ENCODE peak calls at places on chromosome 1, in seven cellular contexts. One of them, this sample, is unnamed. For H3K36me3, the result is how much of the 10 kb centered on the place peaks cover.

GRCh38 chr1:13956386-13956785 is 256.4 kb downstream of the PRDM2 start:
- DNase-seq in mammary epithelial cell: no peak
- DNase-seq in GM06990: no peak
- DNase-seq in transverse colon: no peak
- DNase-seq in CD8-positive, alpha-beta T cell: no peak
- DNase-seq in GM23248: peak
- DNase-seq in left lung: no peak
- DNase-seq in this sample: no peak

GRCh38 chr1:19591482-19592093 is 52.5 kb upstream of the NBL1 start:
- DNase-seq in mammary epithelial cell: no peak
- DNase-seq in GM06990: no peak
- DNase-seq in transverse colon: no peak
- DNase-seq in CD8-positive, alpha-beta T cell: no peak
- DNase-seq in GM23248: no peak
- DNase-seq in left lung: no peak
- DNase-seq in this sample: no peak

GRCh38 chr1:45326627-45327591 is at the start of gene HPDL:
- DNase-seq in mammary epithelial cell: no peak
- DNase-seq in GM06990: peak
- DNase-seq in transverse colon: peak
- DNase-seq in CD8-positive, alpha-beta T cell: peak
- DNase-seq in GM23248: peak
- DNase-seq in left lung: peak
- DNase-seq in this sample: peak

GRCh38 chr1:7899741-7900140 is 40.9 kb downstream of the TNFRSF9 start:
- DNase-seq in mammary epithelial cell: peak
- DNase-seq in GM06990: no peak
- DNase-seq in transverse colon: no peak
- DNase-seq in CD8-positive, alpha-beta T cell: no peak
- DNase-seq in GM23248: peak
- DNase-seq in left lung: no peak
- DNase-seq in this sample: peak

GRCh38 chr1:110746644-110747259 is 72.0 kb upstream of the KCNA3 start:
- DNase-seq in mammary epithelial cell: peak
- DNase-seq in GM06990: no peak
- DNase-seq in transverse colon: peak
- DNase-seq in CD8-positive, alpha-beta T cell: peak
- DNase-seq in GM23248: peak
- DNase-seq in left lung: peak
- DNase-seq in this sample: peak

GRCh38 chr1:96508226-96508625 is 213.4 kb upstream of the PTBP2 start:
- DNase-seq in mammary epithelial cell: no peak
- DNase-seq in GM06990: no peak
- DNase-seq in transverse colon: no peak
- DNase-seq in CD8-positive, alpha-beta T cell: no peak
- DNase-seq in GM23248: no peak
- DNase-seq in left lung: no peak
- DNase-seq in this sample: no peak

GRCh38 chr1:226100436-226101347 is 38.2 kb downstream of the H3-3A start:
- DNase-seq in mammary epithelial cell: no peak
- DNase-seq in GM06990: no peak
- DNase-seq in transverse colon: peak
- DNase-seq in CD8-positive, alpha-beta T cell: peak
- DNase-seq in GM23248: peak
- DNase-seq in left lung: no peak
- DNase-seq in this sample: peak

GRCh38 chr1:183548136-183548535 is 42.1 kb downstream of the NCF2 start:
- DNase-seq in mammary epithelial cell: no peak
- DNase-seq in GM06990: no peak
- DNase-seq in transverse colon: no peak
- DNase-seq in CD8-positive, alpha-beta T cell: no peak
- DNase-seq in GM23248: no peak
- DNase-seq in left lung: no peak
- DNase-seq in this sample: no peak

GRCh38 chr1:151733126-151733525 is 11.8 kb downstream of the RIIAD1 start:
- DNase-seq in mammary epithelial cell: no peak
- DNase-seq in GM06990: no peak
- DNase-seq in transverse colon: no peak
- DNase-seq in CD8-positive, alpha-beta T cell: no peak
- DNase-seq in GM23248: no peak
- DNase-seq in left lung: no peak
- DNase-seq in this sample: no peak

GRCh38 chr1:173421266-173421665 is 55.9 kb upstream of the PRDX6 start:
- DNase-seq in mammary epithelial cell: no peak
- DNase-seq in GM06990: no peak
- DNase-seq in transverse colon: no peak
- DNase-seq in CD8-positive, alpha-beta T cell: no peak
- DNase-seq in GM23248: no peak
- DNase-seq in left lung: no peak
- DNase-seq in this sample: no peak

GRCh38 chr1:25996966-25997758 is 701 bp downstream of the PAFAH2 start:
- DNase-seq in mammary epithelial cell: peak
- DNase-seq in GM06990: peak
- DNase-seq in transverse colon: peak
- DNase-seq in CD8-positive, alpha-beta T cell: no peak
- DNase-seq in GM23248: peak
- DNase-seq in left lung: no peak
- DNase-seq in this sample: peak

GRCh38 chr1:115908565-115909334 is 67.6 kb upstream of the SLC22A15 start:
- DNase-seq in mammary epithelial cell: peak
- DNase-seq in GM06990: no peak
- DNase-seq in transverse colon: no peak
- DNase-seq in CD8-positive, alpha-beta T cell: no peak
- DNase-seq in GM23248: no peak
- DNase-seq in left lung: no peak
- DNase-seq in this sample: no peak

GRCh38 chr1:248696261-248696660 is 6.3 kb downstream of the OR14I1 start:
- DNase-seq in mammary epithelial cell: no peak
- DNase-seq in GM06990: no peak
- DNase-seq in transverse colon: peak
- DNase-seq in CD8-positive, alpha-beta T cell: no peak
- DNase-seq in GM23248: peak
- DNase-seq in left lung: no peak
- DNase-seq in this sample: no peak
- H3K4me3 ChIP-seq in mammary epithelial cell: no peak
- H3K4me3 ChIP-seq in GM06990: no peak
- H3K4me3 ChIP-seq in transverse colon: no peak
- H3K4me3 ChIP-seq in CD8-positive, alpha-beta T cell: no peak
- H3K4me3 ChIP-seq in GM23248: no peak
- H3K4me3 ChIP-seq in left lung: no peak
- H3K4me3 ChIP-seq in this sample: no peak

GRCh38 chr1:201958348-201958747 is 3.0 kb downstream of the TIMM17A start:
- DNase-seq in mammary epithelial cell: no peak
- DNase-seq in GM06990: no peak
- DNase-seq in transverse colon: no peak
- DNase-seq in CD8-positive, alpha-beta T cell: no peak
- DNase-seq in GM23248: no peak
- DNase-seq in left lung: no peak
- DNase-seq in this sample: no peak
- H3K36me3 ChIP-seq in mammary epithelial cell: under half
- H3K36me3 ChIP-seq in GM06990: under half
- H3K36me3 ChIP-seq in transverse colon: under half
- H3K36me3 ChIP-seq in CD8-positive, alpha-beta T cell: under half
- H3K36me3 ChIP-seq in GM23248: under half
- H3K36me3 ChIP-seq in left lung: under half
- H3K36me3 ChIP-seq in this sample: half or more

GRCh38 chr1:16958475-16958874 is 21.9 kb downstream of the MFAP2 start:
- DNase-seq in mammary epithelial cell: no peak
- DNase-seq in GM06990: no peak
- DNase-seq in transverse colon: no peak
- DNase-seq in CD8-positive, alpha-beta T cell: no peak
- DNase-seq in GM23248: no peak
- DNase-seq in left lung: no peak
- DNase-seq in this sample: no peak
- H3K4me3 ChIP-seq in mammary epithelial cell: no peak
- H3K4me3 ChIP-seq in GM06990: no peak
- H3K4me3 ChIP-seq in transverse colon: no peak
- H3K4me3 ChIP-seq in CD8-positive, alpha-beta T cell: no peak
- H3K4me3 ChIP-seq in GM23248: no peak
- H3K4me3 ChIP-seq in left lung: no peak
- H3K4me3 ChIP-seq in this sample: no peak

DNA sequence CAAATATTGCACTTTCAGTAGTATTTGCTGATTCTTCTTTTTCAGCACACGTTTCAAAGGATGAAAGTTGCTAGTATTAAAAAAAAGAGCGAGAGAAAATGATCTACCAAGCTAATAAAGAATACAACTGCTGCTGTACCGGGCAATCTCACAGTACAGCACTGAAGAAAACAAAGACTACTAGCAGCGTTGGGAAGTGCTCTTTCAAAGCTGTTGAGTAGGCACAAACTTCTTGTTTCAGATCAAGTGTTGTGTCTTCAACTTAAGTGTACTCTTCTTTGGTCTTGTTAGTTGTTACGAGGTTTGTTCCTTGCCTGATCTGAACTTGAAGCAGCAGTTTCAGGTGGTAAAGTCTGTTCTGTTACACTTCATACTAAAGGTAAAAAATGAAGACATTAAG is 7.9 kb downstream of the CSDE1 start:
- DNase-seq in mammary epithelial cell: no peak
- DNase-seq in GM06990: no peak
- DNase-seq in transverse colon: no peak
- DNase-seq in CD8-positive, alpha-beta T cell: no peak
- DNase-seq in GM23248: no peak
- DNase-seq in left lung: no peak
- DNase-seq in this sample: no peak
- H3K36me3 ChIP-seq in mammary epithelial cell: under half
- H3K36me3 ChIP-seq in GM06990: under half
- H3K36me3 ChIP-seq in transverse colon: under half
- H3K36me3 ChIP-seq in CD8-positive, alpha-beta T cell: under half
- H3K36me3 ChIP-seq in GM23248: under half
- H3K36me3 ChIP-seq in left lung: under half
- H3K36me3 ChIP-seq in this sample: under half

DNA sequence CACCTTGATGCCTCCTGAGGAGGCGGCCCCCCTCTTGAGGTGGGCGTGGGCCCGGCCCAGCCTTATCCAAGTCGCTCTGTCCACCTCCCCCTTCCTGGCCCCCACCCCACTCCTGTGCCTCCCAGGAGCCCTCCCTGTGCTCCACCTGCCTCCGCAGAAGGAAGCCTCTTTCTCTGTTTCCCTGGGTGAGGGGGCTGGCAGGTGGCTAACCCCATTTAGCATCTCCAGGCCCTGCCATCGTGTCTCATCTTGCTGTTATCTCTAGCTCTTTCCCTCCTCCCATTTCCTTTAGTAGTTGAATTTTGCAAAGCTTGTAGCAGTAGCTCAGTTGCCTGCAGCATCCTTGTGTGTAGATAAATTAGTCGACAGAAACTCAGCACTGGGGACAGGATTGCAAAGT is 7.2 kb downstream of the RNF187 start:
- DNase-seq in mammary epithelial cell: no peak
- DNase-seq in GM06990: no peak
- DNase-seq in transverse colon: no peak
- DNase-seq in CD8-positive, alpha-beta T cell: no peak
- DNase-seq in GM23248: no peak
- DNase-seq in left lung: no peak
- DNase-seq in this sample: no peak
- H3K4me3 ChIP-seq in mammary epithelial cell: no peak
- H3K4me3 ChIP-seq in GM06990: no peak
- H3K4me3 ChIP-seq in transverse colon: no peak
- H3K4me3 ChIP-seq in CD8-positive, alpha-beta T cell: no peak
- H3K4me3 ChIP-seq in GM23248: no peak
- H3K4me3 ChIP-seq in left lung: no peak
- H3K4me3 ChIP-seq in this sample: no peak

GRCh38 chr1:54874079-54874830 is 12.7 kb downstream of the DHCR24 start:
- DNase-seq in mammary epithelial cell: peak
- DNase-seq in GM06990: no peak
- DNase-seq in transverse colon: peak
- DNase-seq in CD8-positive, alpha-beta T cell: no peak
- DNase-seq in GM23248: peak
- DNase-seq in left lung: no peak
- DNase-seq in this sample: peak

GRCh38 chr1:54876814-54877213 is 10.2 kb downstream of the DHCR24 start:
- DNase-seq in mammary epithelial cell: no peak
- DNase-seq in GM06990: no peak
- DNase-seq in transverse colon: no peak
- DNase-seq in CD8-positive, alpha-beta T cell: no peak
- DNase-seq in GM23248: no peak
- DNase-seq in left lung: no peak
- DNase-seq in this sample: no peak

GRCh38 chr1:54872041-54872342 is 15.0 kb downstream of the DHCR24 start:
- DNase-seq in mammary epithelial cell: no peak
- DNase-seq in GM06990: no peak
- DNase-seq in transverse colon: no peak
- DNase-seq in CD8-positive, alpha-beta T cell: no peak
- DNase-seq in GM23248: no peak
- DNase-seq in left lung: no peak
- DNase-seq in this sample: no peak

GRCh38 chr1:54871275-54872040 is 15.5 kb downstream of the DHCR24 start:
- DNase-seq in mammary epithelial cell: no peak
- DNase-seq in GM06990: no peak
- DNase-seq in transverse colon: no peak
- DNase-seq in CD8-positive, alpha-beta T cell: no peak
- DNase-seq in GM23248: no peak
- DNase-seq in left lung: no peak
- DNase-seq in this sample: no peak

GRCh38 chr1:54875000-54875399 is 12.0 kb downstream of the DHCR24 start:
- DNase-seq in mammary epithelial cell: no peak
- DNase-seq in GM06990: no peak
- DNase-seq in transverse colon: no peak
- DNase-seq in CD8-positive, alpha-beta T cell: no peak
- DNase-seq in GM23248: no peak
- DNase-seq in left lung: no peak
- DNase-seq in this sample: no peak
- H3K36me3 ChIP-seq in mammary epithelial cell: half or more
- H3K36me3 ChIP-seq in GM06990: under half
- H3K36me3 ChIP-seq in transverse colon: under half
- H3K36me3 ChIP-seq in CD8-positive, alpha-beta T cell: under half
- H3K36me3 ChIP-seq in GM23248: under half
- H3K36me3 ChIP-seq in left lung: under half
- H3K36me3 ChIP-seq in this sample: half or more